ENCODE peak calls at places on chromosomes 7 and 10, in four cellular contexts. Z is breast epithelium, N is stomach, P is PC-3. U is an unnamed sample.

GRCh38 chr7:143331179-143331825 is 15.4 kb downstream of the CLCN1 start:
- DNase-seq in N (peak; percentile 49), P (peak; percentile 94), Z (no peak), U (no peak)

GRCh38 chr7:26153246-26153822 is 1.3 kb downstream of the NFE2L3 start:
- DNase-seq in P (peak; percentile 50), N (no peak), Z (no peak), U (no peak)

GRCh38 chr7:116968626-116969025 is 15.3 kb downstream of the ST7 start:
- DNase-seq in P (no peak), N (no peak), Z (no peak), U (no peak)

GRCh38 chr7:45670717-45671116 is 96.5 kb downstream of the ADCY1 start:
- DNase-seq in N (peak; percentile 13), P (no peak), Z (no peak), U (no peak)

GRCh38 chr7:2118630-2119190 is 114.0 kb downstream of the MAD1L1 start:
- DNase-seq in N (no peak), P (no peak), Z (no peak), U (no peak)

GRCh38 chr10:31619410-31620095 is 300.5 kb downstream of the ZEB1 start:
- DNase-seq in P (no peak), N (no peak), Z (no peak), U (peak; percentile 41)

GRCh38 chr7:23373151-23374004 is 74.2 kb downstream of the MALSU1 start:
- DNase-seq in Z (no peak), N (no peak), P (peak; percentile 17), U (no peak)

GRCh38 chr10:69449841-69450240 is 1.4 kb upstream of the TSPAN15 start:
- DNase-seq in P (peak; percentile 98), N (peak; percentile 69), Z (no peak), U (peak; percentile 73)

GRCh38 chr7:6294839-6295238 is 22.4 kb upstream of the CYTH3 start:
- DNase-seq in P (no peak), Z (no peak), N (no peak), U (no peak)

GRCh38 chr7:103398488-103398887 is 47.5 kb downstream of the SLC26A5 start:
- DNase-seq in N (no peak), Z (no peak), P (no peak), U (no peak)

GRCh38 chr10:3471927-3472704 is 299.5 kb upstream of the PITRM1 start:
- DNase-seq in N (no peak), Z (peak; percentile 69), P (peak; percentile 27), U (no peak)

GRCh38 chr7:16421333-16422099 is at the start of gene CRPPA:
- DNase-seq in Z (no peak), N (no peak), P (no peak), U (peak; percentile 56)

GRCh38 chr7:55622241-55622835 is 50.0 kb upstream of the VOPP1 start:
- DNase-seq in N (no peak), Z (no peak), P (no peak), U (no peak)

GRCh38 chr10:20596911-20597310 is 300.2 kb downstream of the NEBL start:
- DNase-seq in Z (no peak), P (no peak), N (no peak), U (no peak)

GRCh38 chr10:60757422-60757895 is 20.8 kb upstream of the CDK1 start:
- DNase-seq in Z (no peak), N (no peak), P (peak; percentile 40), U (no peak)

GRCh38 chr10:80187465-80188409 is 17.6 kb downstream of the ANXA11 start:
- DNase-seq in Z (no peak), N (peak; percentile 62), P (peak; percentile 47), U (no peak)

GRCh38 chr10:30786131-30786530 is 156.6 kb upstream of the LYZL2 start:
- DNase-seq in N (no peak), Z (no peak), P (peak; percentile 34), U (no peak)

GRCh38 chr10:112314822-112315474 is 31.7 kb downstream of the TECTB start:
- DNase-seq in P (peak; percentile 76), N (peak; percentile 89), Z (peak; percentile 82), U (peak; percentile 79)

GRCh38 chr10:131844546-131845084 is 56.2 kb upstream of the PPP2R2D start:
- DNase-seq in P (no peak), N (no peak), Z (peak; percentile 17), U (no peak)

GRCh38 chr7:100476903-100477870 is 1.8 kb downstream of the TSC22D4 start:
- DNase-seq in P (no peak), N (no peak), Z (no peak), U (no peak)

GRCh38 chr7:22193361-22194016 is 163.5 kb downstream of the RAPGEF5 start:
- DNase-seq in N (no peak), P (no peak), Z (no peak), U (no peak)

GRCh38 chr7:46759711-46760480 is 822.0 kb downstream of the TNS3 start:
- DNase-seq in P (peak; percentile 13), N (no peak), Z (no peak), U (no peak)

GRCh38 chr7:116197355-116197754 is 13.0 kb upstream of the TES start:
- DNase-seq in P (no peak), N (no peak), Z (no peak), U (no peak)

GRCh38 chr10:111348049-111348448 is 271.2 kb downstream of the ADRA2A start:
- DNase-seq in P (no peak), Z (no peak), N (no peak), U (no peak)

GRCh38 chr7:33868151-33868550 is 37.2 kb upstream of the BMPER start:
- DNase-seq in P (peak; percentile 31), Z (no peak), N (no peak), U (no peak)

GRCh38 chr7:100914879-100915442 is 19.3 kb upstream of the ACHE start:
- DNase-seq in Z (no peak), P (peak; percentile 58), N (no peak), U (no peak)

GRCh38 chr7:134787720-134788119 is 8.3 kb downstream of the CALD1 start:
- DNase-seq in N (no peak), P (no peak), Z (no peak), U (no peak)

GRCh38 chr10:93566435-93567276 is at the start of gene FFAR4:
- DNase-seq in Z (no peak), N (peak; percentile 50), P (peak; percentile 48), U (peak; percentile 56)

GRCh38 chr10:100570518-100570865 is 34.7 kb downstream of the HIF1AN start:
- DNase-seq in Z (no peak), N (no peak), P (no peak), U (no peak)

DNA sequence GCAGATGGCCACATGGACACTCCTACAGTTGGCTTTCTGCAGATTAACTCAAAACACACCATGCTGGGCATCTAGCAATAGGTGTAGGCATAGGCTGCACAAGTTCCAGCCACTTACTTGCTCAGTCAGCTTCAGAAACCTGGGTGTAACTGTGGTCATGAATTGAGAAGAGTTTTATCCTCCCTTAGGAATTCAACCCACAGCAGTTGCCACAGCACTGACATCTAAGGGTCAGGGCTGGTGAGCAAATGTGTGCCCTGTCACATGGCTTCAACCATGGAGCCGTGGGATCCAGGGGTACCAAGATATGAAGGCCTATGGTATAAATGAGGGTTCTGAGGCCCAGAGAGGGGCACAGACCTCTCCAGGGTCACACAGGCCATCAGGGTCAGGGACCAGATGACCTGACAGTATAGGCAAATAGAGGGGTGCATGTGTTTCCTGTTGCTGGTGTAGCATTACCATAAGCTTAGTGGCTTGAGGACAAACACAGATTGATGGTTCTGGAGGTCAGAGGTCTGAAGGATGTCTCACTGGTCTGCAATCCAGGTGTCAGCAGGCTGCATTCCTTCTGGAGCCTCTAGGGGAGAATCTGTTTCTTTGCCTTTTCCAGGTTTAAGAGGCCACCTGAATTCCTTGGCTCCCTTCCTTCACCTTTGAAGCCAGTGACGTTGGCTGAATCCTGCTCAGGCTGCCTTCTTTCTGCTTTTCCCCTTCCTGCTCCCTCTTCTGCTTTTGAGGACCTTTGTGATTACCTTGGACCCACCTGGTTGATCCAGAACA is 24.1 kb downstream of the MINDY4 start:
- DNase-seq in Z (no peak), P (peak; percentile 69), N (no peak), U (no peak)
- TF ChIP-seq CTCF in Z (no peak), P (no peak), N (no peak), U (no peak)

DNA sequence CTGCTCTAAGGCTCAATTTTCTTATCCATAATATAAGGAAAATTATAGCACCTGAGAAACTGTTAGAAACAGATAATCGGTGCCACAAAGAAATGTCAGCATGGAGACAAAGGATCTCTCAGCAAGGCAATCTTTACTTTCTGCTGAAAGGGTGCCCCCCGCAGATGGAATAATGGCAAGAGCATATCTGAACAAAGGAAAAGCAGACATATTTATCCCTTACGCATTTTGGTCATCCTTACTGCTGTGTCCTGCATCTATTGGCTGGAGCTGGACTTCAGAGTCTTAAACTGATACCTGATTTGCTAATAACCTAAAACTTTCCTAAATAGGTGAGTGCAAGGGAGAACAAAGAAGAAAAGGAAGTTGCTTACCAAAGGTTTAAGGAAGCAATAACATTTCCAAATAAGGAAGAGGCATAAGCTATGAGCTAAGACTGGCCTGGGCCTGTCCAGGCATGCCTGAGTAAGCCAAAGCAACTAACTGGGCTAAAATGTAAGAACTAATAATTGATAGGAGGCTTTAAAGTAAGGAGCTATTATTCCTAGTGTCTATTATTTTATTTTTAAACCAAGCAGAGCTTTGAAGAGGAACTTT is 39.6 kb upstream of the ELMO1 start:
- DNase-seq in N (no peak), Z (no peak), P (no peak), U (no peak)
- H3K27ac ChIP-seq in N (no peak overlapping the region), Z (no peak overlapping the region), P (no peak overlapping the region), U (no peak overlapping the region)

DNA sequence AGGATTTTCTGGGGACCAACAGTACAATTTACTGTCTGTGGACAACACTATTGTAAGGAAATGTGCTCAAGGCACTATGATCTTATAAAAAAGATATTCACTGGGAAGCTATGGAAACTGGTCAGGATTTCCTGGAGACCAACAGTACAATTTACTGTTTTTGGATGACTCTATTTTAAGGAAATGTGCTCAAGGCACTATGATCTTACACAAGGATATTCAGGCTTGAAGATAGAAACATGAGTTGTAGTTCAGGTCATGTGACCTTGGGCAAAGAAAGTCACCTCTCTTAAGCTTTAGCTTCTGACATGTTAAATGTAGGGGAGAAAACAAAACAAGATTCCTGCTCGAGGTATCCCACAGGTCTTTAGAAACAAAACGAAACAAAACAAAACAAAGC is 1.7 kb upstream of the ITPRID1 start:
- DNase-seq in Z (no peak), N (no peak), P (no peak), U (no peak)
- TF ChIP-seq CTCF in Z (no peak), N (no peak), P (no peak), U (no peak)

GRCh38 chr7:77329466-77330168 is 86.5 kb downstream of the GSAP start:
- DNase-seq in P (no peak), Z (no peak), N (no peak), U (no peak)
- H3K27ac ChIP-seq in P (peak overlapping the region; percentile 64), Z (peak overlapping the region; percentile 80), N (peak overlapping the region; percentile 69), U (peak overlapping the region; percentile 59)

GRCh38 chr7:818031-818699 is 14.1 kb upstream of the SUN1 start:
- DNase-seq in N (no peak), P (peak; percentile 63), Z (no peak), U (no peak)
- TF ChIP-seq CTCF in N (no peak), P (peak; percentile 48), Z (no peak), U (peak; percentile 15)